ENCODE peak calls at places on chromosome 9, in seven cellular contexts. One of them, this sample, is unnamed.

GRCh38 chr9:37800631-37801286 is at the start of gene DCAF10:
- DNase-seq in left ventricle myocardium inferior: peak
- DNase-seq in PC-3: peak
- DNase-seq in endodermal cell: peak
- DNase-seq in H9: peak
- DNase-seq in A549: peak
- DNase-seq in AG04450: peak
- DNase-seq in this sample: peak

GRCh38 chr9:88593537-88594185 is 58.7 kb downstream of the NXNL2 start:
- DNase-seq in H9: no peak
- DNase-seq in AG04450: no peak
- DNase-seq in PC-3: peak
- DNase-seq in left ventricle myocardium inferior: no peak
- DNase-seq in A549: peak
- DNase-seq in endodermal cell: no peak
- DNase-seq in this sample: peak

GRCh38 chr9:134908524-134909364 is 9.0 kb downstream of the FCN1 start:
- DNase-seq in H9: no peak
- DNase-seq in left ventricle myocardium inferior: no peak
- DNase-seq in PC-3: no peak
- DNase-seq in A549: no peak
- DNase-seq in AG04450: no peak
- DNase-seq in endodermal cell: no peak
- DNase-seq in this sample: no peak

GRCh38 chr9:124344291-124345050 is 70.8 kb downstream of the PSMB7 start:
- DNase-seq in endodermal cell: no peak
- DNase-seq in H9: no peak
- DNase-seq in left ventricle myocardium inferior: peak
- DNase-seq in AG04450: no peak
- DNase-seq in A549: no peak
- DNase-seq in PC-3: no peak
- DNase-seq in this sample: no peak

GRCh38 chr9:117958726-117959125 is 254.5 kb downstream of the TLR4 start:
- DNase-seq in endodermal cell: peak
- DNase-seq in A549: no peak
- DNase-seq in H9: peak
- DNase-seq in PC-3: no peak
- DNase-seq in AG04450: no peak
- DNase-seq in left ventricle myocardium inferior: no peak
- DNase-seq in this sample: no peak

GRCh38 chr9:126834672-126835071 is 25.8 kb upstream of the ZBTB34 start:
- DNase-seq in H9: no peak
- DNase-seq in PC-3: no peak
- DNase-seq in endodermal cell: no peak
- DNase-seq in A549: no peak
- DNase-seq in AG04450: no peak
- DNase-seq in left ventricle myocardium inferior: no peak
- DNase-seq in this sample: no peak

GRCh38 chr9:110104201-110104845 is 103.6 kb downstream of the C9orf152 start:
- DNase-seq in PC-3: no peak
- DNase-seq in endodermal cell: no peak
- DNase-seq in AG04450: no peak
- DNase-seq in A549: no peak
- DNase-seq in left ventricle myocardium inferior: no peak
- DNase-seq in H9: no peak
- DNase-seq in this sample: no peak

GRCh38 chr9:136275655-136276429 is 28.1 kb downstream of the CCDC187 start:
- DNase-seq in AG04450: no peak
- DNase-seq in A549: no peak
- DNase-seq in PC-3: no peak
- DNase-seq in left ventricle myocardium inferior: no peak
- DNase-seq in H9: no peak
- DNase-seq in endodermal cell: no peak
- DNase-seq in this sample: no peak

GRCh38 chr9:136031741-136032638 is 63.1 kb downstream of the NACC2 start:
- DNase-seq in H9: no peak
- DNase-seq in endodermal cell: peak
- DNase-seq in A549: no peak
- DNase-seq in AG04450: no peak
- DNase-seq in PC-3: no peak
- DNase-seq in left ventricle myocardium inferior: no peak
- DNase-seq in this sample: no peak

GRCh38 chr9:35571113-35571512 is 33.9 kb upstream of the TESK1 start:
- DNase-seq in A549: no peak
- DNase-seq in left ventricle myocardium inferior: no peak
- DNase-seq in endodermal cell: no peak
- DNase-seq in AG04450: no peak
- DNase-seq in PC-3: no peak
- DNase-seq in H9: no peak
- DNase-seq in this sample: no peak

GRCh38 chr9:136080716-136081112 is 14.4 kb downstream of the NACC2 start:
- DNase-seq in A549: no peak
- DNase-seq in PC-3: no peak
- DNase-seq in left ventricle myocardium inferior: no peak
- DNase-seq in endodermal cell: no peak
- DNase-seq in AG04450: no peak
- DNase-seq in H9: peak
- DNase-seq in this sample: no peak

GRCh38 chr9:34884732-34885131 is 73.4 kb upstream of the PHF24 start:
- DNase-seq in H9: no peak
- DNase-seq in PC-3: no peak
- DNase-seq in endodermal cell: no peak
- DNase-seq in left ventricle myocardium inferior: no peak
- DNase-seq in A549: no peak
- DNase-seq in AG04450: no peak
- DNase-seq in this sample: no peak

GRCh38 chr9:33498387-33498786 is 24.7 kb upstream of the NOL6 start:
- DNase-seq in left ventricle myocardium inferior: no peak
- DNase-seq in AG04450: no peak
- DNase-seq in A549: no peak
- DNase-seq in PC-3: peak
- DNase-seq in endodermal cell: no peak
- DNase-seq in H9: no peak
- DNase-seq in this sample: no peak
- TF ChIP-seq CTCF in left ventricle myocardium inferior: peak
- TF ChIP-seq CTCF in AG04450: peak
- TF ChIP-seq CTCF in A549: peak
- TF ChIP-seq CTCF in PC-3: no peak
- TF ChIP-seq CTCF in endodermal cell: peak
- TF ChIP-seq CTCF in H9: peak
- TF ChIP-seq CTCF in this sample: peak

GRCh38 chr9:119836036-119836435 is 466.8 kb upstream of the BRINP1 start:
- DNase-seq in PC-3: no peak
- DNase-seq in A549: no peak
- DNase-seq in AG04450: no peak
- DNase-seq in left ventricle myocardium inferior: no peak
- DNase-seq in H9: no peak
- DNase-seq in endodermal cell: peak
- DNase-seq in this sample: no peak
- TF ChIP-seq CTCF in PC-3: no peak
- TF ChIP-seq CTCF in A549: no peak
- TF ChIP-seq CTCF in AG04450: no peak
- TF ChIP-seq CTCF in left ventricle myocardium inferior: no peak
- TF ChIP-seq CTCF in H9: no peak
- TF ChIP-seq CTCF in endodermal cell: no peak
- TF ChIP-seq CTCF in this sample: no peak

DNA sequence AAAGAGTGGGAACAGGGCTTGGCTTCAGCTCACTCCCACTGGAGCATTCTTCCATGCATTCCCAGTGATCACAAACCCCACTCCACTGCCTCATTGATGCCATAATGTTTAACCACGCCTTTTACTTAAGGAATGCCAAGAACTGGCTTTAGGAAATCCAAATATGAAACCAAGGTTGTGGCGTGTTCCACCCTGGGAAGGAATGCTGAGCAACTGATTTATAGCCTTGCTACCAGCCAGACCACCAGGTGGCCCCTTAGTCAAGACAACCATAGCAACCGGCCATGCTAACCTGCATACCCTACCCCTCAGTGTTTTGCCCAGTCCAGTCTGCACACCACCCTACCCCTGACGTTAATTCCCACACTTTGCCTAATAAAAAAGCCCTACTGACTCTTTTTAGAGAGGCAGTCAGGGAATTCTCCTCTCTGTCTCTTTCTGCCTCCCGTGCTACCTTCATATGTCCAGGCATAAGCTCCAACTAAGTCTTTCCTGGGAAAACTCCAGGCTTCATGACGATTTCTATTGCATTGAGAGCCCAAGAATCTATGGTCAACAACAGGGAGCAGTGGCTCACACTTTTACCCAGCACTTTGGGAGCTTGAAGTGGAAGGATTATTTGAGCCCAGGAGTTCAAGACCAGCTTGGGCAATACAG is 27.0 kb upstream of the PRRC2B start:
- DNase-seq in AG04450: no peak
- DNase-seq in endodermal cell: peak
- DNase-seq in left ventricle myocardium inferior: peak
- DNase-seq in A549: peak
- DNase-seq in PC-3: peak
- DNase-seq in H9: peak
- DNase-seq in this sample: peak
- TF ChIP-seq CTCF in AG04450: peak
- TF ChIP-seq CTCF in endodermal cell: peak
- TF ChIP-seq CTCF in left ventricle myocardium inferior: peak
- TF ChIP-seq CTCF in A549: peak
- TF ChIP-seq CTCF in PC-3: peak
- TF ChIP-seq CTCF in H9: peak
- TF ChIP-seq CTCF in this sample: peak

GRCh38 chr9:132644251-132644650 is 25.5 kb downstream of the DDX31 start:
- DNase-seq in endodermal cell: no peak
- DNase-seq in AG04450: no peak
- DNase-seq in PC-3: peak
- DNase-seq in H9: no peak
- DNase-seq in A549: peak
- DNase-seq in left ventricle myocardium inferior: no peak
- DNase-seq in this sample: no peak
- TF ChIP-seq CTCF in endodermal cell: peak
- TF ChIP-seq CTCF in AG04450: peak
- TF ChIP-seq CTCF in PC-3: peak
- TF ChIP-seq CTCF in H9: peak
- TF ChIP-seq CTCF in A549: no peak
- TF ChIP-seq CTCF in left ventricle myocardium inferior: no peak
- TF ChIP-seq CTCF in this sample: peak

DNA sequence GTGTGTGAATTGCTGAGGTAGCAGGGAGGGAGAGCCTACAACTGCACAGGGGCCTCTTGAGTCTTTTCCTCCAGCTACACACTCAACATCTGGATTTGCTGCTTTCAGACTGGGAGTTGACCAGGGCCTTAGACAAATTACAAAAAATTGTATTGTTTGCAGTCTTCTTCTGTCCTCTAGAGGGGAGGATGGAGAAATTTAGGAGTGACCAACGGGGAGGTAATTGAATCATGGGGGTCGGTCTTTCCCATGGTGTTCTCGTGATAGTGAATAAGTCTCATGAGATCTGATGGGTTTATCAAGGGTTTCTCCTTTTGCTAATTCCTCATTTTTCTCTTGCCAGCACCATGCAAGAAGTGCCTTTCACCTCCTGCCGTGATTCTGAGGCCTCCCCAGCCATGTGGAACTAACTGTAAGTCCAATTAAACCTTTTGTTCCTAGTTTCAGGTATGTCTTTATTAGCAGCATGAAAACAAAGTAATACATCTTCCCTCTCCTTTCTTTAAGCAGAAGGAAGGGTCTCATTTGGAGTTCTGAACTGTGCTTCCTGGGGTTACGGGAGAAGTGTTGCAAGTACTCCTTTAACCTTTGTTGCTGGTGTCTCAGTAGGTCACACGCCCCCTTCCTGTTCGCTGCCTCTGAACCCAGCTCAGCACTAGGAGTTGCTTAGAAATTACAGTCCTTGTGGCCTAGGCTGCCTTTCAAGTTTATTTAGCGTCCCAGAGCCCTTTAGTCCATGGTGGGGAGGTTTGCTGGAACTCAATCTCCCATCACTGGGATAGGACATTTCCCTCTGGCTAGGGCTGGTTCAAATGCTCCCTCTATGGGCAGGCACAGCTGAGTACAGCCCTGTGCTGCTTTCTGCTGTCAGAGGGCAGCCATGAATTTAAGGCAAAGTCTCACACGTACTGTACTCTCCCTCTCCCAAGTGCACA is 4.4 kb downstream of the IFNA8 start:
- DNase-seq in left ventricle myocardium inferior: no peak
- DNase-seq in H9: peak
- DNase-seq in A549: no peak
- DNase-seq in AG04450: no peak
- DNase-seq in endodermal cell: peak
- DNase-seq in PC-3: no peak
- DNase-seq in this sample: no peak
- TF ChIP-seq CTCF in left ventricle myocardium inferior: no peak
- TF ChIP-seq CTCF in H9: peak
- TF ChIP-seq CTCF in A549: no peak
- TF ChIP-seq CTCF in AG04450: peak
- TF ChIP-seq CTCF in endodermal cell: peak
- TF ChIP-seq CTCF in PC-3: peak
- TF ChIP-seq CTCF in this sample: peak

DNA sequence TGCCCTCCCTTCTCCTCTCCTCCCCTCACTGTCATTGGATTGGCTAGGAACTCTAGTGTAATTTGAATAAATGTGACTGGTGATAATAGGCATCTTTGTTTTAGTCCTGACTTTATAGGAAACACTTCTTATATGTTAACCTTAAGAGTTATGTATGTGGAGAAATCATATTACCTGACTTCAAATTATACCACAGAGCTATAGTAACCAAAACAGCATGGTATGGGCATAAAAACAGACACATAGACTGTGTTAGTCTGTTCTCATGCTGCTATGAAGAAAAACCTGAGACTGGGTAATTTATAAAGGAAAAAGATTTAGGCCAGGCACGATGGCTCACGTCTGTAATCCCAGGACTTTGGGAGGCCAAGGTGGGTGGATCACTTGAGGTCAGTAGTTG is 9.4 kb downstream of the MRRF start:
- DNase-seq in left ventricle myocardium inferior: no peak
- DNase-seq in AG04450: no peak
- DNase-seq in endodermal cell: no peak
- DNase-seq in H9: no peak
- DNase-seq in A549: no peak
- DNase-seq in PC-3: no peak
- DNase-seq in this sample: no peak
- TF ChIP-seq CTCF in left ventricle myocardium inferior: no peak
- TF ChIP-seq CTCF in AG04450: no peak
- TF ChIP-seq CTCF in endodermal cell: no peak
- TF ChIP-seq CTCF in H9: no peak
- TF ChIP-seq CTCF in A549: no peak
- TF ChIP-seq CTCF in PC-3: no peak
- TF ChIP-seq CTCF in this sample: no peak